ENCODE peak calls at places on chromosomes 6 and 20, in nine cellular contexts. J is activated CD4-positive, alpha-beta T cell treated with anti-CD3 and anti-CD28 coated beads, Interleukin-2, amount 50 U/mL, for 1 hour; H is endothelial cell; N is ureter; I is activated T-cell treated with anti-CD3 and anti-CD28 coated beads, Interleukin-2, amount 50 U/mL, for 24 hours; R is stimulated activated CD4-positive, alpha-beta T cell treated with anti-CD3 and anti-CD28 coated beads, Interleukin-1b, Interleukin-23, amount 100 ng/mL, for 24 hours; Z is iris pigment epithelial cell; U is EL; L is NCI-H2029. G is an unnamed sample.

GRCh38 chr6:34246563-34247391 is 2.0 kb downstream of the SMIM29 start:
- DNase-seq in U (peak; percentile 69), H (peak; percentile 66), N (no peak), J (peak; percentile 53), R (no peak), Z (peak; percentile 54), L (no peak), I (peak; percentile 72), G (no peak)

GRCh38 chr20:8388146-8388545 is 256.1 kb downstream of the PLCB1 start:
- DNase-seq in Z (peak; percentile 65), U (peak; percentile 55), H (no peak), I (no peak), N (no peak), R (no peak), L (no peak), J (no peak), G (no peak)

GRCh38 chr20:47989957-47990356 is 204.7 kb upstream of the SULF2 start:
- DNase-seq in I (no peak), R (no peak), U (no peak), N (no peak), J (no peak), L (no peak), Z (no peak), H (no peak), G (no peak)

GRCh38 chr6:155528982-155529453 is 73.4 kb upstream of the NOX3 start:
- DNase-seq in Z (peak; percentile 98), N (no peak), H (no peak), J (no peak), R (no peak), U (peak; percentile 82), L (no peak), I (no peak), G (no peak)

GRCh38 chr6:15363523-15364400 is 117.9 kb downstream of the JARID2 start:
- DNase-seq in Z (no peak), I (no peak), J (no peak), U (no peak), L (peak; percentile 6), N (no peak), R (no peak), H (no peak), G (no peak)

GRCh38 chr6:70371454-70372105 is 41.7 kb upstream of the FAM135A start:
- DNase-seq in J (no peak), Z (peak; percentile 74), N (no peak), R (no peak), H (no peak), U (peak; percentile 67), L (peak; percentile 58), I (no peak), G (peak; percentile 54)

GRCh38 chr20:53884859-53885654 is 185.3 kb downstream of the BCAS1 start:
- DNase-seq in Z (peak; percentile 17), J (no peak), L (no peak), U (no peak), N (no peak), H (no peak), I (peak; percentile 63), R (no peak), G (no peak)

GRCh38 chr6:36334832-36335459 is 1.7 kb downstream of the BNIP5 start:
- DNase-seq in R (no peak), N (no peak), Z (no peak), I (no peak), H (no peak), L (no peak), U (no peak), J (no peak), G (no peak)

GRCh38 chr6:158835616-158836221 is 16.6 kb upstream of the EZR start:
- DNase-seq in U (no peak), J (no peak), N (peak; percentile 69), I (no peak), L (no peak), Z (no peak), H (no peak), R (no peak), G (no peak)

GRCh38 chr6:95693108-95693507 is 115.8 kb downstream of the MANEA start:
- DNase-seq in H (peak; percentile 41), L (no peak), U (peak; percentile 0), N (no peak), J (no peak), I (no peak), Z (no peak), R (no peak), G (no peak)

GRCh38 chr6:72619883-72620696 is 1.8 kb upstream of the KCNQ5 start:
- DNase-seq in N (peak; percentile 50), J (peak; percentile 48), U (peak; percentile 47), R (peak; percentile 65), I (peak; percentile 84), H (peak; percentile 30), Z (peak; percentile 18), L (no peak), G (peak; percentile 60)

GRCh38 chr20:5864873-5865582 is 85.3 kb downstream of the TRMT6 start:
- DNase-seq in J (peak; percentile 16), U (peak; percentile 24), Z (peak; percentile 88), L (no peak), I (no peak), R (no peak), H (no peak), N (no peak), G (no peak)

GRCh38 chr6:90202156-90202555 is 94.5 kb downstream of the BACH2 start:
- DNase-seq in J (no peak), R (no peak), N (no peak), H (no peak), I (no peak), U (no peak), L (no peak), Z (no peak), G (no peak)

GRCh38 chr6:130105996-130106704 is 87.8 kb downstream of the L3MBTL3 start:
- DNase-seq in N (no peak), Z (no peak), U (no peak), I (no peak), J (no peak), H (no peak), R (no peak), L (no peak), G (no peak)

GRCh38 chr6:161079566-161080262 is 88.1 kb downstream of the MAP3K4 start:
- DNase-seq in I (peak; percentile 67), R (peak; percentile 25), N (no peak), Z (peak; percentile 90), J (peak; percentile 58), L (no peak), H (no peak), U (peak; percentile 76), G (no peak)

GRCh38 chr6:10591411-10592160 is 70.4 kb downstream of the GCNT2 start:
- DNase-seq in L (no peak), N (no peak), I (no peak), H (no peak), R (no peak), J (no peak), Z (no peak), U (no peak), G (no peak)

GRCh38 chr6:139970591-139970991 is 596.1 kb upstream of the CITED2 start:
- DNase-seq in H (no peak), Z (peak; percentile 71), U (peak; percentile 56), I (no peak), J (no peak), R (no peak), N (no peak), L (no peak), G (no peak)

GRCh38 chr6:145206247-145206907 is 528.9 kb downstream of the EPM2A start:
- DNase-seq in R (no peak), U (peak; percentile 77), N (no peak), H (no peak), L (no peak), I (no peak), J (no peak), Z (peak; percentile 47), G (no peak)

GRCh38 chr6:148261470-148261869 is 81.2 kb upstream of the SASH1 start:
- DNase-seq in H (no peak), U (no peak), J (no peak), Z (no peak), L (no peak), N (no peak), R (no peak), I (no peak), G (no peak)

GRCh38 chr6:26087284-26088115 is at the start of gene HFE:
- DNase-seq in U (peak; percentile 75), L (peak; percentile 49), R (no peak), Z (peak; percentile 64), N (peak; percentile 62), J (peak; percentile 18), H (peak; percentile 38), I (peak; percentile 52), G (no peak)

GRCh38 chr6:120935007-120935406 is 399.3 kb downstream of the TBC1D32 start:
- DNase-seq in H (no peak), Z (no peak), J (no peak), L (no peak), I (no peak), U (no peak), N (no peak), R (no peak), G (no peak)

GRCh38 chr20:823326-823902 is 10.1 kb upstream of the FAM110A start:
- DNase-seq in I (no peak), L (no peak), N (no peak), Z (no peak), U (no peak), H (no peak), R (no peak), J (no peak), G (no peak)

GRCh38 chr6:55694148-55694547 is 115.2 kb upstream of the HMGCLL1 start:
- DNase-seq in I (no peak), H (no peak), U (peak; percentile 69), R (no peak), J (no peak), L (no peak), N (no peak), Z (peak; percentile 91), G (no peak)

GRCh38 chr6:90121982-90122381 is 174.7 kb downstream of the BACH2 start:
- DNase-seq in U (peak; percentile 62), N (no peak), I (no peak), L (no peak), R (no peak), H (no peak), Z (no peak), J (no peak), G (no peak)

GRCh38 chr6:15608406-15608805 is 54.4 kb downstream of the DTNBP1 start:
- DNase-seq in R (no peak), Z (peak; percentile 72), N (no peak), H (peak; percentile 15), U (peak; percentile 91), I (no peak), L (no peak), J (no peak), G (no peak)

GRCh38 chr6:170152989-170153388 is 137.9 kb downstream of the DLL1 start:
- DNase-seq in U (no peak), N (no peak), H (no peak), J (no peak), Z (peak; percentile 54), L (peak; percentile 89), R (no peak), I (no peak), G (no peak)

GRCh38 chr6:15881150-15881549 is 218.3 kb upstream of the DTNBP1 start:
- DNase-seq in U (no peak), I (no peak), R (no peak), Z (no peak), L (no peak), J (no peak), N (no peak), H (no peak), G (no peak)

GRCh38 chr20:56689852-56690485 is 60.9 kb downstream of the TFAP2C start:
- DNase-seq in N (no peak), H (no peak), J (no peak), Z (peak; percentile 7), I (no peak), L (no peak), U (peak; percentile 46), R (no peak), G (no peak)

GRCh38 chr20:16661738-16662137 is 68.1 kb upstream of the SNRPB2 start:
- DNase-seq in N (no peak), I (no peak), J (no peak), Z (no peak), H (no peak), R (no peak), L (no peak), U (no peak), G (no peak)

GRCh38 chr6:15420959-15421438 is 175.1 kb downstream of the JARID2 start:
- DNase-seq in N (no peak), L (no peak), Z (no peak), J (no peak), R (no peak), I (no peak), H (no peak), U (no peak), G (no peak)

GRCh38 chr20:23260181-23260840 is 90.3 kb upstream of the NXT1 start:
- DNase-seq in J (no peak), Z (no peak), H (no peak), R (no peak), U (no peak), L (no peak), N (no peak), I (no peak), G (no peak)